ENCODE peak calls at places on chromosomes 13 and 19, in four cellular contexts. D, G, S and W are unnamed samples.

GRCh38 chr19:19458110-19458816 is 52.8 kb downstream of the GATAD2A start:
- DNase-seq in D (no peak), G (peak), S (no peak), W (no peak)

GRCh38 chr19:33193269-33193863 is 764 bp upstream of the LRP3 start:
- DNase-seq in D (no peak), G (no peak), S (no peak), W (no peak)

GRCh38 chr13:80001510-80001842 is 339.4 kb downstream of the SPRY2 start:
- DNase-seq in D (no peak), G (no peak), S (no peak), W (no peak)

GRCh38 chr13:108322206-108322824 is 52.8 kb downstream of the TNFSF13B start:
- DNase-seq in D (no peak), G (peak), S (no peak), W (peak)

GRCh38 chr13:99371956-99372355 is 64.8 kb upstream of the GPR183 start:
- DNase-seq in D (no peak), G (no peak), S (no peak), W (no peak)

GRCh38 chr19:48997972-48998371 is 4.3 kb downstream of the RUVBL2 start:
- DNase-seq in D (peak), G (peak), S (no peak), W (peak)

GRCh38 chr19:31147234-31147633 is 202.0 kb downstream of the TSHZ3 start:
- DNase-seq in D (no peak), G (no peak), S (no peak), W (no peak)

GRCh38 chr13:46114599-46114998 is 9.8 kb upstream of the CPB2 start:
- DNase-seq in D (no peak), G (no peak), S (no peak), W (no peak)

GRCh38 chr19:6099037-6099436 is 11.3 kb downstream of the RFX2 start:
- DNase-seq in D (no peak), G (no peak), S (no peak), W (no peak)

GRCh38 chr13:102856603-102857002 is 10.8 kb downstream of the ERCC5 start:
- DNase-seq in D (no peak), G (peak), S (peak), W (no peak)

GRCh38 chr19:37059142-37059541 is 19.1 kb upstream of the ZNF420 start:
- DNase-seq in D (no peak), G (no peak), S (no peak), W (no peak)

GRCh38 chr13:104442541-104442940 is 1376.3 kb upstream of the SLC10A2 start:
- DNase-seq in D (no peak), G (no peak), S (no peak), W (no peak)

GRCh38 chr13:30113531-30113930 is 193.8 kb downstream of the KATNAL1 start:
- DNase-seq in D (no peak), G (no peak), S (no peak), W (no peak)

GRCh38 chr19:6038634-6039405 is 60.9 kb upstream of the RANBP3 start:
- DNase-seq in D (no peak), G (peak), S (no peak), W (peak)

GRCh38 chr19:42051166-42052115 is 18.6 kb downstream of the GRIK5 start:
- DNase-seq in D (peak), G (peak), S (no peak), W (no peak)

GRCh38 chr13:50275392-50276063 is 260.3 kb downstream of the KCNRG start:
- DNase-seq in D (no peak), G (peak), S (no peak), W (no peak)

GRCh38 chr13:95129004-95129403 is 172.2 kb downstream of the ABCC4 start:
- DNase-seq in D (no peak), G (no peak), S (no peak), W (no peak)

GRCh38 chr19:47541507-47541906 is 26.6 kb upstream of the NAPA start:
- DNase-seq in D (no peak), G (no peak), S (no peak), W (peak)

GRCh38 chr19:12090807-12091206 is 26.3 kb downstream of the ZNF844 start:
- DNase-seq in D (peak), G (peak), S (peak), W (peak)

GRCh38 chr13:19860884-19861655 is 2.4 kb downstream of the ZMYM5 start:
- DNase-seq in D (no peak), G (peak), S (peak), W (no peak)

GRCh38 chr19:47776568-47776967 is 1.9 kb upstream of the SELENOW start:
- DNase-seq in D (no peak), G (no peak), S (no peak), W (no peak)

GRCh38 chr13:73138967-73139491 is 80.2 kb downstream of the KLF5 start:
- DNase-seq in D (no peak), G (no peak), S (no peak), W (no peak)

GRCh38 chr13:50152655-50153309 is 137.5 kb downstream of the KCNRG start:
- DNase-seq in D (no peak), G (no peak), S (no peak), W (no peak)

GRCh38 chr19:8487137-8487851 is 15.1 kb downstream of the PRAM1 start:
- DNase-seq in D (peak), G (no peak), S (peak), W (peak)

GRCh38 chr19:38484747-38485146 is 51.3 kb downstream of the RYR1 start:
- DNase-seq in D (no peak), G (no peak), S (no peak), W (no peak)